ENCODE peak calls at places on chromosomes 2 and 18, in nine cellular contexts. F, G, L, K, Q, T, M, C and X are unnamed samples.
A peak's percentile ranks its signal among the peaks of the same experiment; 100 is the strongest.

GRCh38 chr18:9735238-9735637 is 27.1 kb downstream of the RAB31 start:
- DNase-seq in F (no peak), G (no peak), L (no peak), K (no peak), Q (no peak), T (no peak), M (no peak), C (no peak), X (no peak)

GRCh38 chr18:47772374-47773248 is 157.8 kb downstream of the SMAD2 start:
- DNase-seq in F (peak; percentile 84), G (peak; percentile 87), L (peak; percentile 38), K (peak; percentile 84), Q (peak; percentile 39), T (peak; percentile 60), M (peak; percentile 34), C (peak; percentile 50), X (peak; percentile 91)

GRCh38 chr2:168348076-168348475 is 100.7 kb upstream of the STK39 start:
- DNase-seq in F (no peak), G (peak; percentile 92), L (peak; percentile 46), K (no peak), Q (peak; percentile 26), T (peak; percentile 57), M (no peak), C (peak; percentile 16), X (peak; percentile 81)

GRCh38 chr2:28169492-28169891 is 223.2 kb upstream of the FOSL2 start:
- DNase-seq in F (no peak), G (no peak), L (no peak), K (no peak), Q (no peak), T (no peak), M (no peak), C (no peak), X (no peak)

GRCh38 chr18:37084912-37085311 is 256.0 kb downstream of the KIAA1328 start:
- DNase-seq in F (no peak), G (peak; percentile 90), L (no peak), K (no peak), Q (no peak), T (no peak), M (no peak), C (no peak), X (peak; percentile 89)

GRCh38 chr18:45861926-45862325 is 36.5 kb downstream of the SIGLEC15 start:
- DNase-seq in F (no peak), G (no peak), L (no peak), K (no peak), Q (no peak), T (no peak), M (no peak), C (no peak), X (no peak)

GRCh38 chr2:216465580-216466197 is 33.0 kb upstream of the RPL37A start:
- DNase-seq in F (no peak), G (no peak), L (no peak), K (no peak), Q (no peak), T (no peak), M (no peak), C (no peak), X (no peak)

GRCh38 chr2:236610991-236611821 is 41.6 kb downstream of the ACKR3 start:
- DNase-seq in F (no peak), G (no peak), L (no peak), K (no peak), Q (no peak), T (no peak), M (no peak), C (no peak), X (no peak)

GRCh38 chr18:76405761-76406356 is 89.2 kb downstream of the ZNF516 start:
- DNase-seq in F (no peak), G (peak; percentile 85), L (peak; percentile 54), K (peak; percentile 74), Q (peak; percentile 43), T (peak; percentile 27), M (peak; percentile 25), C (peak; percentile 31), X (peak; percentile 84)

GRCh38 chr2:33620-34019 is 12.7 kb downstream of the FAM110C start:
- DNase-seq in F (no peak), G (peak; percentile 47), L (no peak), K (no peak), Q (no peak), T (peak; percentile 79), M (peak; percentile 16), C (no peak), X (no peak)

GRCh38 chr2:119704670-119705120 is 25.7 kb downstream of the TMEM177 start:
- DNase-seq in F (no peak), G (no peak), L (peak; percentile 65), K (no peak), Q (no peak), T (no peak), M (peak; percentile 30), C (no peak), X (no peak)

GRCh38 chr2:148021059-148021985 is at the start of gene MBD5:
- DNase-seq in F (peak; percentile 46), G (peak; percentile 84), L (peak; percentile 70), K (peak; percentile 56), Q (peak; percentile 6), T (no peak), M (peak; percentile 59), C (no peak), X (peak; percentile 67)

GRCh38 chr2:221529943-221530652 is 42.0 kb downstream of the EPHA4 start:
- DNase-seq in F (no peak), G (no peak), L (peak; percentile 92), K (no peak), Q (no peak), T (no peak), M (no peak), C (peak; percentile 66), X (no peak)

DNA sequence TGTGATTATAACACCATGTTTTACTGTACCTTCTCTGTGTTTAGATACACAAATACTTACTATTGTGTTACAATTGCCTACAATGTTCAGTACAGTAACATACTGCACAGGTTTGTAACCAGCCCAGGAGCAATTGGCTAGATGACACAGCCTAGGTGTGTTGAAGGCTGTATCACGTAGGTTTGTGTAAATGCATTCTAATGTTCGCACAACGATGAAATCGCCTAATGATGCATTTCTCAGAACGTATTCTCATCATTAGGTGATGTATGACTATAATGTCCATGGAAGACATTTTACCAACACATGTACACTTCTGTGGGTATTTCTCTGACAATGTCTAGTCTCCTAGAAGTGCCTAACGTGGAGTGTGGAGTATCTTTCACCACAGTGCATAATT is 165.9 kb upstream of the KLF7 start:
- DNase-seq in F (no peak), G (no peak), L (no peak), K (no peak), Q (no peak), T (no peak), M (no peak), C (no peak), X (no peak)
- H3K4me1 ChIP-seq in F (no peaks in the 10 kb centered on the region), G (peaks cover 11% of the 10 kb centered on the region), L (peaks cover 17% of the 10 kb centered on the region), K (peaks cover 29% of the 10 kb centered on the region), Q (peaks cover 75% of the 10 kb centered on the region), T (peaks cover 39% of the 10 kb centered on the region), M (no peaks in the 10 kb centered on the region), C (peaks cover 40% of the 10 kb centered on the region), X (peaks cover 8% of the 10 kb centered on the region)

GRCh38 chr18:11987527-11987926 is 6.2 kb downstream of the IMPA2 start:
- DNase-seq in F (no peak), G (no peak), L (peak; percentile 70), K (no peak), Q (no peak), T (no peak), M (no peak), C (no peak), X (no peak)
- H3K4me1 ChIP-seq in F (peaks cover 54% of the 10 kb centered on the region), G (peaks cover 11% of the 10 kb centered on the region), L (no peaks in the 10 kb centered on the region), K (peaks cover 32% of the 10 kb centered on the region), Q (peaks cover 63% of the 10 kb centered on the region), T (peaks cover 11% of the 10 kb centered on the region), M (no peaks in the 10 kb centered on the region), C (no peaks in the 10 kb centered on the region), X (peaks cover 22% of the 10 kb centered on the region)

GRCh38 chr2:232523682-232524597 is 2.0 kb upstream of the CHRND start:
- DNase-seq in F (peak; percentile 77), G (peak; percentile 88), L (peak; percentile 15), K (no peak), Q (peak; percentile 78), T (no peak), M (no peak), C (peak; percentile 42), X (peak; percentile 88)

GRCh38 chr2:232526296-232527055 is 516 bp downstream of the CHRND start:
- DNase-seq in F (peak; percentile 67), G (no peak), L (no peak), K (no peak), Q (no peak), T (no peak), M (no peak), C (no peak), X (no peak)

GRCh38 chr2:232524771-232525170 is 1.2 kb upstream of the CHRND start:
- DNase-seq in F (peak; percentile 65), G (no peak), L (no peak), K (no peak), Q (no peak), T (no peak), M (no peak), C (no peak), X (no peak)

GRCh38 chr2:232525796-232526195 is at the start of gene CHRND:
- DNase-seq in F (peak; percentile 75), G (no peak), L (no peak), K (no peak), Q (peak; percentile 15), T (no peak), M (no peak), C (no peak), X (no peak)

DNA sequence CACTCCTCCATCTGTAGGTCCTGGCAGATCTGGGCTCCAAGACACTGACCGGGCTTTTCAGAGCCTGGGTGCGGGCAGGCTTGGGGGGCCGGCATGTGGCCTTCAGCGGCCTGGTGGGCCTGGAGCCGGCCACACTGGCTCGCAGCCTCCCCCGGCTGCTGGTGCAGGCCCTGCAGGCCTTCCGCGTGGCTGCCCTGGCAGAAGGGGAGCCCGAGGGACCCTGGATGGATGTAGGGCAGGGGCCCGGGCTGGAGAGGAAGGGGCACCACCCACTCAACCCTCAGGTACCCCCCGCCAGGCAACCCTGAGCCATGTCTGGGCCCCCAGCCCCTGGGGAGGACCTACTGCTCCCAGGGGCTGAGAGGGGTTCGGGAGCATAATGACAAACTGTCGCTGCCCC is 761 bp upstream of the CHRND start:
- DNase-seq in F (peak; percentile 69), G (no peak), L (no peak), K (no peak), Q (no peak), T (no peak), M (no peak), C (no peak), X (no peak)
- H3K4me1 ChIP-seq in F (no peaks in the 10 kb centered on the region), G (no peaks in the 10 kb centered on the region), L (no peaks in the 10 kb centered on the region), K (peaks cover 23% of the 10 kb centered on the region), Q (peaks cover 17% of the 10 kb centered on the region), T (peaks cover 6% of the 10 kb centered on the region), M (peaks cover 25% of the 10 kb centered on the region), C (peaks cover 17% of the 10 kb centered on the region), X (no peaks in the 10 kb centered on the region)

GRCh38 chr2:149370061-149370775 is 39.8 kb downstream of the LYPD6 start:
- DNase-seq in F (no peak), G (no peak), L (no peak), K (no peak), Q (no peak), T (no peak), M (no peak), C (no peak), X (no peak)

GRCh38 chr2:149365826-149366583 is 35.6 kb downstream of the LYPD6 start:
- DNase-seq in F (no peak), G (peak; percentile 35), L (peak; percentile 24), K (no peak), Q (no peak), T (peak; percentile 28), M (no peak), C (peak; percentile 29), X (no peak)

GRCh38 chr2:149375801-149376349 is 45.5 kb downstream of the LYPD6 start:
- DNase-seq in F (no peak), G (no peak), L (no peak), K (no peak), Q (no peak), T (no peak), M (no peak), C (no peak), X (no peak)

GRCh38 chr2:149371476-149371875 is 41.1 kb downstream of the LYPD6 start:
- DNase-seq in F (no peak), G (no peak), L (no peak), K (no peak), Q (no peak), T (no peak), M (no peak), C (no peak), X (no peak)
- H3K4me1 ChIP-seq in F (peaks cover 3% of the 10 kb centered on the region), G (peaks cover 2% of the 10 kb centered on the region), L (no peaks in the 10 kb centered on the region), K (no peaks in the 10 kb centered on the region), Q (no peaks in the 10 kb centered on the region), T (peaks cover 3% of the 10 kb centered on the region), M (no peaks in the 10 kb centered on the region), C (peaks cover 10% of the 10 kb centered on the region), X (no peaks in the 10 kb centered on the region)